ENCODE peak calls at places on chromosomes 12 and 14, in four cellular contexts. J, E, M and T are unnamed samples. For H3K79me2 and H3K36me3, the result is how much of the 10 kb centered on the place peaks cover.

GRCh38 chr14:54981698-54982097 is 45.2 kb downstream of the WDHD1 start:
- DNase-seq in E (no peak), M (no peak), J (no peak), T (no peak)

GRCh38 chr12:115185529-115185928 is 501.6 kb upstream of the TBX3 start:
- DNase-seq in E (no peak), J (no peak), M (no peak), T (no peak)

GRCh38 chr14:90137807-90138206 is 76.0 kb downstream of the KCNK13 start:
- DNase-seq in E (no peak), J (no peak), M (no peak), T (no peak)

GRCh38 chr12:105705765-105706164 is 375.3 kb downstream of the C12orf75 start:
- DNase-seq in M (peak), E (peak), J (peak), T (peak)

GRCh38 chr14:104863923-104864266 is 1.2 kb upstream of the CEP170B start:
- DNase-seq in J (no peak), M (no peak), E (no peak), T (no peak)

GRCh38 chr12:103028881-103029280 is 71.4 kb downstream of the ASCL1 start:
- DNase-seq in M (no peak), E (no peak), J (no peak), T (no peak)

GRCh38 chr14:32417956-32418552 is 89.0 kb downstream of the AKAP6 start:
- DNase-seq in J (no peak), E (no peak), M (no peak), T (no peak)

GRCh38 chr14:98931911-98932310 is 340.1 kb downstream of the BCL11B start:
- DNase-seq in J (no peak), M (no peak), E (no peak), T (no peak)

GRCh38 chr14:91273273-91273884 is 28.9 kb upstream of the GPR68 start:
- DNase-seq in E (no peak), J (no peak), M (no peak), T (no peak)

GRCh38 chr14:100237735-100238418 is 1.1 kb upstream of the YY1 start:
- DNase-seq in E (peak), M (peak), J (peak), T (peak)

GRCh38 chr12:43766291-43766690 is 7.5 kb downstream of the IRAK4 start:
- DNase-seq in E (no peak), M (no peak), J (no peak), T (no peak)

DNA sequence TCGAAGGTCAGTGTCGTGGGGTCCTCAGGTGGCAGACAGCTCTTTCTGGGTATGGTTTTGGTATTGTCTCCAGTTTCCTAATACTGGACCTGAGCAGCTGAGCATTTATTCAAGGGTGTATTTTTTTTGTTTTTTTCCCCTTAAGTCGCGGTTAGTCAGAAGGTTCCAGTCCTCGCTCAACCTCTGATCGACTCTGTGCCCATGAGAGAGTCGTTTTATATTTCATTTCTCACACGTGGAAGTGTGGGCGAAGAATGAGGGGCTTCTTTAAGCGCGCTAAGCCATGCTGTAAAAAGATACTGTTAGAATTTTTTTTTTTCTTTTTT is 499 bp downstream of the MIPOL1 start:
- DNase-seq in J (no peak), E (no peak), M (no peak), T (no peak)
- H3K79me2 ChIP-seq in J (under half), E (under half), M (under half), T (under half)

GRCh38 chr12:30928356-30929264 is 2.1 kb downstream of the TSPAN11 start:
- DNase-seq in E (no peak), M (no peak), J (no peak), T (no peak)

GRCh38 chr12:30926243-30927209 is at the start of gene TSPAN11:
- DNase-seq in E (no peak), J (peak), M (no peak), T (no peak)

GRCh38 chr12:30927210-30927576 is 645 bp downstream of the TSPAN11 start:
- DNase-seq in J (no peak), E (no peak), M (no peak), T (no peak)

GRCh38 chr12:30923057-30923456 is 3.5 kb upstream of the TSPAN11 start:
- DNase-seq in E (no peak), J (no peak), M (no peak), T (no peak)

DNA sequence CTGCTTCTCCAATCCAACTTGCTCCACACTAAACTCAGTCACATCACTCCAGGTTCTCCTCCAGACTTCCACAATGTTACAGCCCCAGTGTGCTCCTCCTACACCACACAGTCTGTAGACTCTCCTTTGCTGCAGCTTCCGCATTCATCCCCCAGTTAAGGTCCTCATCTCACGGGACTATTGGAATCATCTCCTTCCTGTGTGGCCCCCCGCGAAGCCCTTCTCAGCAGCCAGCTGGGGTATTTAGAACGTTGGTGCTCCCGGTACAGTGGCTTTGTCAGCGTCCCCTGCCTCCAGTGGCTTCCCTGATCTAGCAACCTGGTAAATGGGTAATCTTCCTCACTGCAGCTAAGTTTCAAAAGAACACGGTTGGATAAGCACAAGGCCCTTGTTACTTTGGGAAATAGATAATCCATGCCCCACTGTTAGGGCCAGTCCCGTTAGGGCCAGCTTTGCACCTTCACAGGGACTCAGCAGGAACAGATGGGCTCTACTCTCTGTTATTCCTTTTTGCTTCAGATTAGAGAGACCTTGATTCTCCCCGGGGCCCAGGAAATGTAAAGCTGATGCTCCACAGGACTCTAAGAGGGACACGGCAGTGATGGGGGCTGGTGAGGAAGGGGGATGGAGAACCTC is 823 bp upstream of the TSPAN11 start:
- DNase-seq in M (no peak), J (peak), E (no peak), T (no peak)
- H3K4me3 ChIP-seq in M (no peak), J (peak), E (peak), T (no peak)

DNA sequence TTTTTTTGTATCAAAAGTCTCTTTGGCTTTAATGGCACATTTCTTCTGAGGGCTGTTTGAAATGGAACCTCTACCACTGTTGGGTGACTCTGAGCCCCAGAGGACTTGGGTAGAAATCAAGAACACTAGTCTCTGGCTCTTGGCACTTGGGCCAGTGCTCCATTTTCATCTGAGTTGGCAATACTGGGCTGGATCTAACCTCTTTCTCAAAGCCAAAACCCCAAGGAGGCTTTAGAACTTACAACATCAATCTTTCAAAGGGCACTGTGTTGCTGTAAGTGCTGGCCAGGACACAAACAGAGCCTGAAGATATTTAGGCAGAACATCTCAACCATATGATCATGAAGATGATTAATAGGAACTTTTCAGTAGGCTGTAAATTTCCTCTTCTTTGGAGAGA is 34.0 kb upstream of the PLEKHG7 start:
- DNase-seq in E (no peak), J (no peak), M (no peak), T (no peak)
- H3K36me3 ChIP-seq in E (under half), J (under half), M (under half), T (under half)

GRCh38 chr14:76699901-76700590 is 61.2 kb upstream of the VASH1 start:
- DNase-seq in M (no peak), J (no peak), E (no peak), T (no peak)
- H3K79me2 ChIP-seq in M (under half), J (under half), E (under half), T (under half)

GRCh38 chr12:93297536-93297935 is 80.2 kb upstream of the NUDT4 start:
- DNase-seq in E (no peak), J (no peak), M (no peak), T (no peak)
- H3K4me3 ChIP-seq in E (no peak), J (no peak), M (no peak), T (no peak)

GRCh38 chr14:68790656-68791077 is 2.2 kb downstream of the ZFP36L1 start:
- DNase-seq in M (no peak), E (no peak), J (no peak), T (peak)
- H3K36me3 ChIP-seq in M (under half), E (under half), J (under half), T (half or more)

DNA sequence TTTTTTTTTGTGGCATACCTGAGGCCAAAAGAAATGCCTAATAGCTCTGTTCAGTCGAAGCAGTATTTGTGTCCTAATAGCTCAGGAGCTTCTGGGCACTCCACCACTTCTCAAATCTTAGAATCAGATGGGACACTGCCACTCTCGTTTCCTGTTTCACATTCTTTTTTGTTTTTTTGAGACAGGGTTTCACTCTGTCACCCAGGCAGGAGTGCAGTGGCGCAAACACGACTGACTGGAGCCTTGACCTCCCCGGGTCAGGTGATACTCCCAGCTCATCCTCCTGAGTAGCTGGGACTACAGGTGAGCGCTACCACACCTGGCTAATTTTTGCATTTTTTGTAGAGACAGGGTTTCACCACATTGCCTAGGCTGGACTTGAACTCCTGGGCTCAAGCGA is 52.7 kb downstream of the SPPL3 start:
- DNase-seq in E (no peak), M (peak), J (no peak), T (peak)
- H3K79me2 ChIP-seq in E (under half), M (half or more), J (half or more), T (half or more)